ENCODE peak calls at places on chromosome 13, in ten cellular contexts. J is ELR; I is adrenal gland; Z is non-pigmented ciliary epithelial cell; L is progenitor cell of endocrine pancreas; T is fibroblast of the conjunctiva; V is cardiac muscle cell; H is substantia nigra; X is activated naive CD4-positive, alpha-beta T cell treated with anti-CD3 and anti-CD28 coated beads, Interleukin-2, amount 50 U/mL, for 72 hours; W is activated T-helper 1 cell treated with Interleukin-2 at 50 U/mL for 16 hours. U is an unnamed sample.
A peak's percentile ranks its signal among the peaks of the same experiment; 100 is the strongest.

GRCh38 chr13:46329624-46330023 is 57.4 kb downstream of the RUBCNL start:
- DNase-seq in J (no peak), I (no peak), Z (no peak), L (no peak), T (no peak), V (no peak), H (no peak), X (no peak), W (no peak), U (no peak)

GRCh38 chr13:66513728-66514127 is 716.4 kb downstream of the PCDH9 start:
- DNase-seq in J (peak; percentile 14), I (no peak), Z (peak; percentile 34), L (no peak), T (peak; percentile 16), V (peak; percentile 65), H (no peak), X (no peak), W (no peak), U (no peak)

GRCh38 chr13:27791901-27792392 is 336 bp upstream of the GSX1 start:
- DNase-seq in J (no peak), I (no peak), Z (no peak), L (no peak), T (no peak), V (no peak), H (no peak), X (no peak), W (no peak), U (no peak)

GRCh38 chr13:97219226-97219625 is 2.9 kb upstream of the MBNL2 start:
- DNase-seq in J (no peak), I (no peak), Z (no peak), L (no peak), T (no peak), V (no peak), H (no peak), X (no peak), W (no peak), U (no peak)

GRCh38 chr13:109333893-109334651 is 452.3 kb downstream of the IRS2 start:
- DNase-seq in J (no peak), I (no peak), Z (no peak), L (no peak), T (no peak), V (no peak), H (no peak), X (no peak), W (no peak), U (no peak)

GRCh38 chr13:112685856-112686255 is 4.0 kb upstream of the ATP11A start:
- DNase-seq in J (no peak), I (peak; percentile 8), Z (no peak), L (peak; percentile 2), T (no peak), V (no peak), H (no peak), X (no peak), W (no peak), U (no peak)

GRCh38 chr13:79775830-79776229 is 294.9 kb downstream of the NDFIP2 start:
- DNase-seq in J (peak; percentile 81), I (peak; percentile 24), Z (peak; percentile 58), L (no peak), T (peak; percentile 77), V (peak; percentile 85), H (no peak), X (no peak), W (no peak), U (no peak)

GRCh38 chr13:50209646-50210045 is 194.4 kb downstream of the KCNRG start:
- DNase-seq in J (no peak), I (no peak), Z (no peak), L (no peak), T (no peak), V (no peak), H (no peak), X (no peak), W (no peak), U (no peak)

GRCh38 chr13:53201454-53202225 is 173.0 kb downstream of the OLFM4 start:
- DNase-seq in J (no peak), I (no peak), Z (no peak), L (peak; percentile 23), T (no peak), V (peak; percentile 7), H (no peak), X (no peak), W (no peak), U (no peak)

GRCh38 chr13:80132741-80133601 is 208.0 kb downstream of the SPRY2 start:
- DNase-seq in J (peak; percentile 75), I (peak; percentile 71), Z (no peak), L (peak; percentile 43), T (no peak), V (peak; percentile 85), H (peak; percentile 41), X (no peak), W (no peak), U (no peak)

GRCh38 chr13:74077847-74078246 is 56.4 kb downstream of the KLF12 start:
- DNase-seq in J (no peak), I (no peak), Z (no peak), L (no peak), T (peak; percentile 4), V (peak; percentile 36), H (no peak), X (no peak), W (no peak), U (no peak)

GRCh38 chr13:90700340-90700739 is 647.1 kb upstream of the MIR17HG start:
- DNase-seq in J (no peak), I (no peak), Z (no peak), L (no peak), T (no peak), V (no peak), H (no peak), X (no peak), W (no peak), U (no peak)

GRCh38 chr13:104571161-104571889 is 1505.1 kb upstream of the SLC10A2 start:
- DNase-seq in J (peak; percentile 72), I (peak; percentile 76), Z (peak; percentile 79), L (peak; percentile 56), T (peak; percentile 53), V (peak; percentile 90), H (peak; percentile 27), X (no peak), W (no peak), U (peak; percentile 46)

GRCh38 chr13:45219123-45219891 is 18.5 kb upstream of the KCTD4 start:
- DNase-seq in J (peak; percentile 61), I (no peak), Z (no peak), L (no peak), T (no peak), V (no peak), H (no peak), X (no peak), W (no peak), U (no peak)

GRCh38 chr13:113862766-113863510 is 938 bp downstream of the GAS6 start:
- DNase-seq in J (peak; percentile 46), I (no peak), Z (no peak), L (no peak), T (no peak), V (peak; percentile 25), H (no peak), X (no peak), W (no peak), U (no peak)

GRCh38 chr13:38872693-38873092 is 117.9 kb downstream of the STOML3 start:
- DNase-seq in J (peak; percentile 50), I (no peak), Z (no peak), L (peak; percentile 37), T (peak; percentile 10), V (peak; percentile 57), H (peak; percentile 1), X (peak; percentile 41), W (no peak), U (no peak)

GRCh38 chr13:97276862-97277269 is 54.7 kb downstream of the MBNL2 start:
- DNase-seq in J (peak; percentile 58), I (no peak), Z (no peak), L (no peak), T (no peak), V (no peak), H (no peak), X (no peak), W (no peak), U (no peak)

GRCh38 chr13:19860884-19861655 is 2.4 kb downstream of the ZMYM5 start:
- DNase-seq in J (peak; percentile 83), I (peak; percentile 55), Z (no peak), L (no peak), T (peak; percentile 32), V (peak; percentile 65), H (no peak), X (no peak), W (no peak), U (no peak)